ENCODE peak calls at places on chromosomes 7 and 10, in six cellular contexts. V is activated CD4-positive, alpha-beta T cell treated with anti-CD3 and anti-CD28 coated beads for 36 hours; W is RWPE2; P is right cardiac atrium; I is naive thymus-derived CD4-positive, alpha-beta T cell; T is Right ventricle myocardium superior. X is an unnamed sample.

GRCh38 chr10:85188770-85189484 is 860.5 kb downstream of the CCSER2 start:
- ATAC-seq in V (no peak), W (no peak), P (no peak), I (no peak), T (no peak), X (no peak)

GRCh38 chr10:69880301-69881081 is 78.8 kb downstream of the COL13A1 start:
- ATAC-seq in V (no peak), W (no peak), P (peak), I (no peak), T (no peak), X (no peak)

GRCh38 chr7:74033372-74034311 is 5.7 kb downstream of the ELN start:
- ATAC-seq in V (no peak), W (no peak), P (peak), I (no peak), T (peak), X (no peak)

GRCh38 chr10:79094412-79095175 is 25.8 kb downstream of the ZMIZ1 start:
- ATAC-seq in V (no peak), W (no peak), P (no peak), I (no peak), T (peak), X (no peak)

GRCh38 chr7:129122751-129123516 is 21.6 kb upstream of the TSPAN33 start:
- ATAC-seq in V (peak), W (no peak), P (no peak), I (peak), T (no peak), X (peak)

GRCh38 chr7:151012921-151013347 is 11.4 kb downstream of the ATG9B start:
- ATAC-seq in V (no peak), W (peak), P (no peak), I (peak), T (peak), X (no peak)

GRCh38 chr10:87105725-87106124 is 10.7 kb downstream of the SHLD2 start:
- ATAC-seq in V (no peak), W (no peak), P (no peak), I (no peak), T (no peak), X (no peak)

GRCh38 chr10:72847681-72848080 is 45.9 kb upstream of the OIT3 start:
- ATAC-seq in V (no peak), W (peak), P (no peak), I (peak), T (no peak), X (no peak)

GRCh38 chr7:156935250-156935649 is 14.3 kb upstream of the NOM1 start:
- ATAC-seq in V (no peak), W (peak), P (no peak), I (no peak), T (no peak), X (no peak)

GRCh38 chr10:62384057-62384446 is 9.9 kb downstream of the ZNF365 start:
- ATAC-seq in V (peak), W (peak), P (no peak), I (peak), T (no peak), X (peak)

GRCh38 chr10:19828278-19829049 is 12.2 kb downstream of the PLXDC2 start:
- ATAC-seq in V (no peak), W (no peak), P (peak), I (no peak), T (peak), X (no peak)

GRCh38 chr7:92528958-92529264 is 316 bp downstream of the RBM48 start:
- ATAC-seq in V (no peak), W (peak), P (no peak), I (no peak), T (no peak), X (no peak)

GRCh38 chr7:43553999-43554398 is 28.9 kb upstream of the STK17A start:
- ATAC-seq in V (peak), W (peak), P (peak), I (peak), T (peak), X (no peak)

GRCh38 chr10:122981066-122981464 is 864 bp downstream of the PSTK start:
- ATAC-seq in V (no peak), W (no peak), P (no peak), I (no peak), T (no peak), X (no peak)

GRCh38 chr7:140425718-140426117 is 21.9 kb downstream of the RAB19 start:
- ATAC-seq in V (no peak), W (no peak), P (peak), I (no peak), T (no peak), X (no peak)

GRCh38 chr10:95792874-95793285 is 36.9 kb downstream of the ENTPD1 start:
- ATAC-seq in V (no peak), W (no peak), P (peak), I (peak), T (peak), X (peak)

GRCh38 chr10:18473424-18474110 is 177.8 kb downstream of the NSUN6 start:
- ATAC-seq in V (no peak), W (no peak), P (peak), I (no peak), T (peak), X (no peak)

GRCh38 chr7:54882121-54882520 is 123.1 kb upstream of the SEC61G start:
- ATAC-seq in V (no peak), W (no peak), P (no peak), I (no peak), T (peak), X (no peak)

GRCh38 chr7:156386097-156386496 is 254.5 kb upstream of the RNF32 start:
- ATAC-seq in V (no peak), W (no peak), P (no peak), I (no peak), T (no peak), X (no peak)

GRCh38 chr7:144452064-144452463 is 48.6 kb upstream of the NOBOX start:
- ATAC-seq in V (no peak), W (no peak), P (no peak), I (no peak), T (no peak), X (no peak)

GRCh38 chr7:116692599-116693308 is 20.8 kb downstream of the MET start:
- ATAC-seq in V (no peak), W (peak), P (no peak), I (peak), T (no peak), X (peak)

GRCh38 chr10:8331896-8332729 is 277.6 kb downstream of the GATA3 start:
- ATAC-seq in V (peak), W (peak), P (peak), I (peak), T (peak), X (peak)

GRCh38 chr10:128751284-128751683 is 625.1 kb upstream of the MKI67 start:
- ATAC-seq in V (no peak), W (peak), P (no peak), I (no peak), T (no peak), X (no peak)

GRCh38 chr10:113899952-113900598 is 45.6 kb downstream of the NHLRC2 start:
- ATAC-seq in V (no peak), W (no peak), P (peak), I (no peak), T (peak), X (no peak)

GRCh38 chr10:85614566-85614965 is 752.0 kb downstream of the GRID1 start:
- ATAC-seq in V (no peak), W (no peak), P (no peak), I (no peak), T (no peak), X (no peak)

GRCh38 chr10:13973742-13974141 is 357.0 kb downstream of the FRMD4A start:
- ATAC-seq in V (no peak), W (no peak), P (no peak), I (no peak), T (peak), X (no peak)

GRCh38 chr10:71754562-71754961 is 18.8 kb downstream of the VSIR start:
- ATAC-seq in V (no peak), W (no peak), P (no peak), I (no peak), T (no peak), X (no peak)

GRCh38 chr10:85105614-85106013 is 777.2 kb downstream of the CCSER2 start:
- ATAC-seq in V (no peak), W (no peak), P (no peak), I (no peak), T (no peak), X (no peak)

GRCh38 chr10:60043561-60043960 is 137.2 kb upstream of the CCDC6 start:
- ATAC-seq in V (no peak), W (no peak), P (no peak), I (no peak), T (no peak), X (no peak)

GRCh38 chr7:56079450-56080185 is 13.1 kb downstream of the PHKG1 start:
- ATAC-seq in V (no peak), W (no peak), P (peak), I (no peak), T (peak), X (no peak)

GRCh38 chr10:113718974-113719822 is 32.3 kb upstream of the PLEKHS1 start:
- ATAC-seq in V (no peak), W (no peak), P (no peak), I (no peak), T (no peak), X (no peak)

GRCh38 chr7:57404343-57404966 is 45.5 kb upstream of the ZNF716 start:
- ATAC-seq in V (no peak), W (no peak), P (peak), I (no peak), T (peak), X (no peak)

GRCh38 chr10:61465807-61466425 is 12.7 kb upstream of the TMEM26 start:
- ATAC-seq in V (no peak), W (no peak), P (no peak), I (peak), T (no peak), X (no peak)

GRCh38 chr10:50544095-50544856 is 79.5 kb downstream of the SGMS1 start:
- ATAC-seq in V (no peak), W (no peak), P (no peak), I (no peak), T (no peak), X (no peak)

GRCh38 chr7:2063562-2064360 is 169.0 kb downstream of the MAD1L1 start:
- ATAC-seq in V (no peak), W (peak), P (peak), I (peak), T (peak), X (no peak)